ENCODE peak calls at places on chromosomes 16 and 17, in nine cellular contexts. W is CD8-positive, alpha-beta T cell; K is Panc1; Y is PC-9; F is H7; Z is fibroblast of lung; S is trophoblast cell; D is heart right ventricle; V is neuronal stem cell. H is an unnamed sample. For H3K36me3, the result is how much of the 10 kb centered on the place peaks cover.

GRCh38 chr16:67641779-67642708 is 2.9 kb upstream of the CARMIL2 start:
- DNase-seq in F (peak), Y (no peak), W (no peak), Z (peak), V (no peak), S (no peak), D (peak), K (no peak), H (no peak)

GRCh38 chr17:34542700-34543336 is 36.6 kb upstream of the TMEM132E start:
- DNase-seq in K (no peak), Y (no peak), D (no peak), S (peak), Z (peak), F (peak), W (peak), V (peak), H (no peak)

GRCh38 chr16:35185366-35186044 is 1726.1 kb downstream of the TP53TG3F start:
- DNase-seq in K (no peak), Z (no peak), W (no peak), V (no peak), D (no peak), Y (no peak), F (no peak), S (no peak), H (no peak)

GRCh38 chr17:48484850-48485249 is 46.0 kb downstream of the HOXB1 start:
- DNase-seq in Y (peak), Z (peak), W (no peak), K (no peak), V (no peak), D (no peak), F (no peak), S (no peak), H (peak)

GRCh38 chr17:15185625-15185991 is 79.5 kb downstream of the PMP22 start:
- DNase-seq in F (no peak), S (peak), Y (no peak), W (no peak), Z (peak), V (no peak), D (no peak), K (no peak), H (no peak)

GRCh38 chr17:46943511-46944393 is 20.8 kb downstream of the GOSR2 start:
- DNase-seq in Y (peak), Z (peak), F (peak), D (no peak), K (no peak), W (no peak), S (peak), V (no peak), H (no peak)

GRCh38 chr17:2237960-2238359 is 65.6 kb downstream of the SMG6 start:
- DNase-seq in S (no peak), F (no peak), W (no peak), V (no peak), D (no peak), K (no peak), Y (no peak), Z (no peak), H (no peak)

GRCh38 chr16:89315791-89316581 is 98.5 kb downstream of the ZNF778 start:
- DNase-seq in S (peak), D (peak), Y (peak), K (peak), W (peak), V (no peak), F (no peak), Z (peak), H (peak)

GRCh38 chr17:8122923-8123694 is 797 bp downstream of the HES7 start:
- DNase-seq in Z (peak), F (peak), S (peak), V (peak), D (no peak), Y (no peak), K (no peak), W (no peak), H (no peak)

GRCh38 chr16:11692651-11693050 is 24.4 kb downstream of the SNN start:
- DNase-seq in F (no peak), V (no peak), K (no peak), D (no peak), S (no peak), Y (no peak), W (no peak), Z (no peak), H (no peak)

GRCh38 chr17:40517286-40517662 is 15.9 kb upstream of the TNS4 start:
- DNase-seq in S (no peak), K (no peak), V (no peak), Z (no peak), W (no peak), Y (no peak), F (no peak), D (no peak), H (no peak)

GRCh38 chr17:40516581-40517285 is 15.3 kb upstream of the TNS4 start:
- DNase-seq in Z (no peak), D (no peak), W (peak), K (no peak), S (peak), Y (peak), V (no peak), F (no peak), H (no peak)

GRCh38 chr17:40519089-40519775 is 17.8 kb upstream of the TNS4 start:
- DNase-seq in S (peak), V (no peak), K (no peak), W (no peak), Y (no peak), F (no peak), D (no peak), Z (no peak), H (no peak)

GRCh38 chr17:40517981-40518380 is 16.6 kb upstream of the TNS4 start:
- DNase-seq in Y (no peak), S (no peak), F (no peak), K (no peak), W (no peak), D (no peak), Z (no peak), V (no peak), H (no peak)

GRCh38 chr17:40518401-40519088 is 17.1 kb upstream of the TNS4 start:
- DNase-seq in D (no peak), F (peak), W (no peak), Y (peak), S (peak), K (no peak), Z (no peak), V (no peak), H (peak)
- H3K4me3 ChIP-seq in D (no peak), F (no peak), W (no peak), Y (no peak), S (no peak), K (no peak), Z (no peak), V (no peak), H (no peak)

DNA sequence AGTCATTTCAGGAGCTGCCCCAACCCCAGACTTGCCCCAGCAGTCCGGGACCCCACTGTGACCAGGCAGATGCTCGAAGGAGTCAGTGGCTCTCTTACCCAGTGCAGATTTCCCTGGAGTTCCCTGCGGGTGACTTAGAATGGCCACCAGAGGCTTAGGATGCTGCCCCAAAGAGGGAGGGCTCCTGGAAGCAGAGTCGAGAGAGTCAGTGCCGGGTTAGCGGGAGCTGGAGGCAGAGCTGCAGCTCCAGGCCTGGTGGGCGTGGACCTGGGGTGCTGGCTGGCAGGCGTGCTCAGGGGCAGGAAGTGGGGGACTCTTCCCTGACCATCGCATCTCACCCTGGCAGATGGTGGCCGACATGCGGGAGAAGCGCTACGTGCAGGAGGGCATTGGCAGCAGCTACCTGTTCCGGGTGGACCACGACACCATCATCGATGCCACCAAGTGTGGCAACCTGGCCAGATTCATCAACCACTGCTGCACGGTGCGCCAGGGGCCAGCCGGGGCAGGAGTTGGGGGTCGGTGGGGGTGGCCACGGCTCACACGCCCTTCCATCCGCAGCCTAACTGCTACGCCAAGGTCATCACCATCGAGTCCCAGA is 1.6 kb upstream of the HSD3B7 start:
- DNase-seq in Y (peak), S (no peak), Z (no peak), W (no peak), V (no peak), D (no peak), K (no peak), F (no peak), H (no peak)
- H3K36me3 ChIP-seq in Y (under half), S (half or more), Z (under half), W (under half), V (under half), D (half or more), K (under half), F (under half), H (under half)

DNA sequence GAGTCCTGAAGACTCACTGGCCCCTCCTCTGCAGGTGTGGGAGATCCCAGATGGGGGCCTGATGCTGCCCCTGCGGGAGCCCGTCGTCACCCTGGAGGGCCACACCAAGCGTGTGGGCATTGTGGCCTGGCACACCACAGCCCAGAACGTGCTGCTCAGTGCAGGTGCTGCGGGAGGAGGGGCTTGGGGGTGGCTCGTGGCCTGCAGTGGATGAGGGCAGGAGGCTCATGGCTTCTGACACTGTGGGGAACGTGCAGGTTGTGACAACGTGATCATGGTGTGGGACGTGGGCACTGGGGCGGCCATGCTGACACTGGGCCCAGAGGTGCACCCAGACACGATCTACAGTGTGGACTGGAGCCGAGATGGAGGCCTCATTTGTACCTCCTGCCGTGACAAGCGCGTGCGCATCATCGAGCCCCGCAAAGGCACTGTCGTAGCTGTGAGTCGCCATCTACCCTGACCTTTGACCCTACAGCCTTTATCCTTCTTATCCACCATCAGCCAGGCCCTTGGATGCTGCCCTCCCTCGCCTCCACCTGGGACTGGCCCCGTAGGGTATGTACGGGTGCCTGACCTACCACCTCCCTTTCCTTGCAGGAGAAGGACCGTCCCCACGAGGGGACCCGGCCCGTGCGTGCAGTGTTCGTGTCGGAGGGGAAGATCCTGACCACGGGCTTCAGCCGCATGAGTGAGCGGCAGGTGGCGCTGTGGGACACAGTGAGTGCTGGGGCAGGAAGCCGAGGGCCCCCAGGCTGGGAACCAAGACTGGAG is 3.6 kb downstream of the CORO1A start:
- DNase-seq in K (peak), V (no peak), Z (no peak), W (peak), F (peak), D (peak), S (peak), Y (no peak), H (no peak)
- H3K4me3 ChIP-seq in K (no peak), V (no peak), Z (no peak), W (peak), F (no peak), D (no peak), S (no peak), Y (no peak), H (no peak)

DNA sequence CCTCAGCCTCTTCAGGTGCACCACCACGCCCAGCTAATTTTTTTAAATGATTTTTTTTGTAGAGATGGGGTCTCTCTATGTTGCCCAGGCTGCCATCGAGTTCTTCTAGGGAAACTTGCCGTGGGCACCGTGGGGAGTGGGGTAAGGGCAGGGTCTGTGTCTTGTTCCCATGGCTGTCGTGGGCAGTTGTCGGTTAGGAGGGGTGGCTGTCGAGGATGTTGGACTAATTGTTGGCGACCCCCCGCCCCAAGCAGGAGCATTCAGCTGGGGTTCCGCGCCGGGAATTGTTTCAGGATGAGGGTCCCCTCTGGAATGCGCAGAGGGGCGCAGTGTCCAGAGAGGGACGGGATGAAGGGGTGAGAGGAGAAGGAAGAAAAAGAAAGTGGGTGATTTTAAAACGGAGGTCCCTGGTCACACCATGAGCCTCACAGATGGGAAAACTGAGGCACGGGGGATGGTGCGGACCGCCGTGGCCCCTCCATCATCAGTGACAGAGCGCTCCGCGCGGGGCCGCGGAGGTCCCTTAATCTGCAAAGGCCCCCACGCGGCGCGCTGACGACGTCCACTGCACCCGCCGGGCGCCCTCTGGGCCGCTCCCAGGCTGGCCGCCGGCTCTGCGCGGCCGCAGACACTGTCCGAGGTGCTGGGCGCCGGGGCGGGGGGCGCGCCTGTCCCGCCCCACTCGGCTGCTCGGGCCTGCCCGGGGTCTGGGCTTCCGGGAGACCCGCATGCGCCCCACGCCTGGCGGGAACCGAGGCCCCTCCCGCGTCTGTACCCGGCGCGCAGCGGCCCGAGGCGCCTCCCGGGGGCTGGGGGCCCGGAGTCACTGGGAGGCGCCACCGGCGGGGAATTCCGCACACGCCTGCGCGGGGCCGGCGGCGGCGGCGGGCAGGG is 763 bp upstream of the RNF213 start:
- DNase-seq in F (peak), K (no peak), D (peak), Y (peak), W (peak), Z (peak), S (peak), V (peak), H (no peak)
- H3K36me3 ChIP-seq in F (under half), K (under half), D (under half), Y (under half), W (under half), Z (under half), S (under half), V (under half), H (under half)

GRCh38 chr17:80012751-80013741 is 22.6 kb downstream of the TBC1D16 start:
- DNase-seq in Z (no peak), V (no peak), Y (no peak), S (no peak), D (no peak), K (no peak), W (no peak), F (no peak), H (no peak)
- H3K4me3 ChIP-seq in Z (no peak), V (no peak), Y (no peak), S (no peak), D (no peak), K (no peak), W (no peak), F (no peak), H (no peak)

DNA sequence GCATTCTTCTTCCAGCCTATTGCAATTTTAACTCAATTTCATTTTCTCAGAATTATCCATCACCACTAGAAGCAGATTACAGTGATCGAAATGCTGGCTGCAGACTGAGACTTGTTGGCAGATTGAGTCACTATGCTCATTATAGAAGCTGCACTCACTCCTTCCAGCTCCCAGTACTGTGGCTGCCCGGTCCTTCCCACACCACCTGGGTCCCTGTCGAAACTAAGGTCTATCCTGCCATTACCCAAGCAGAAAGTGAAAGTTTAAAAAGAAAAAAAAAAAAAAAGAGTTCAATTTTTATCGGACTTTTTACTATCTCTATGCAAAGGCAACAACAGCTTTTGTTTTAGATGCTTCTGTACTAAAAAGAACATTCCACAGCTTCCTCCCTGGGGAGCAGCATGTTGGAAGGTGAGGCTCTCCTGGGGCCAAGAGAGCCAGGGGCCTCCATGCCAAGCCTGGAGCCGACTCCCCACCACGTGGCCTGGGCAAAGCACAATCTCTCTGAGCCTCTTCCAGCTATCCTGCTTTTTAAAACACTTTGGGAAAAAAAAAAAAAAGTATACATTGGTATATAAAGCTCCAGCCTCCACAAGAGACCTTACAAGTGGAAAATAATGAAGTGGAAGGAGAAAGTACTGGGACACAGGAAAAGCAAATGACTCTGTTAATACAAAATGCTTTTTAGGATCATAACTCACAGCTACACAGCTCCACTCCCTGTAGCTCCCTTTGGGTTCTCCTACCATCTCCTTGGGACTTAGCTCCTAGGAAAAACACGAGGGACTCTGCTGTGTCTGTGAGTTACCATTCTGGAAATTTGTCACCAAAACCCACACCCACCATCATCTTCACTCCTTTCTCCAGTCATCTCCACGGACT is 77.8 kb downstream of the USP31 start:
- DNase-seq in K (no peak), V (no peak), S (peak), W (no peak), F (no peak), Z (no peak), Y (no peak), D (no peak), H (no peak)
- H3K36me3 ChIP-seq in K (under half), V (under half), S (under half), W (under half), F (under half), Z (under half), Y (under half), D (under half), H (under half)

GRCh38 chr16:31504159-31504558 is 4.0 kb downstream of the RUSF1 start:
- DNase-seq in V (no peak), K (no peak), D (no peak), W (no peak), F (no peak), Y (no peak), Z (no peak), S (no peak), H (no peak)
- H3K4me3 ChIP-seq in V (no peak), K (no peak), D (no peak), W (no peak), F (no peak), Y (no peak), Z (no peak), S (no peak), H (no peak)

GRCh38 chr16:70364399-70364798 is 17.7 kb downstream of the DDX19A start:
- DNase-seq in K (no peak), D (no peak), S (no peak), Y (no peak), Z (no peak), W (no peak), V (no peak), F (no peak), H (no peak)
- H3K36me3 ChIP-seq in K (under half), D (half or more), S (half or more), Y (under half), Z (under half), W (under half), V (under half), F (under half), H (under half)

H was measured in kidney epithelial cell.